ENCODE peak calls at places on chromosomes 16 and 17, in seven cellular contexts. One of them, this sample, is unnamed.

GRCh38 chr17:78349831-78350631 is 9.8 kb downstream of the SOCS3 start:
- DNase-seq in transverse colon: no peak
- DNase-seq in hepatocyte: no peak
- DNase-seq in tibial nerve: no peak
- DNase-seq in tibial artery: no peak
- DNase-seq in astrocyte of the cerebellum: no peak
- DNase-seq in left ventricle myocardium inferior: no peak
- DNase-seq in this sample: no peak

GRCh38 chr17:49508061-49508865 is 13.2 kb downstream of the NGFR start:
- DNase-seq in transverse colon: no peak
- DNase-seq in hepatocyte: peak
- DNase-seq in tibial nerve: no peak
- DNase-seq in tibial artery: no peak
- DNase-seq in astrocyte of the cerebellum: no peak
- DNase-seq in left ventricle myocardium inferior: no peak
- DNase-seq in this sample: no peak

GRCh38 chr16:88622866-88623265 is 15.5 kb upstream of the IL17C start:
- DNase-seq in transverse colon: no peak
- DNase-seq in hepatocyte: no peak
- DNase-seq in tibial nerve: no peak
- DNase-seq in tibial artery: no peak
- DNase-seq in astrocyte of the cerebellum: no peak
- DNase-seq in left ventricle myocardium inferior: no peak
- DNase-seq in this sample: no peak

GRCh38 chr16:57144027-57144426 is 41.8 kb downstream of the PSME3IP1 start:
- DNase-seq in transverse colon: no peak
- DNase-seq in hepatocyte: no peak
- DNase-seq in tibial nerve: no peak
- DNase-seq in tibial artery: no peak
- DNase-seq in astrocyte of the cerebellum: no peak
- DNase-seq in left ventricle myocardium inferior: no peak
- DNase-seq in this sample: no peak

GRCh38 chr17:80498242-80498919 is 22.0 kb upstream of the NPTX1 start:
- DNase-seq in transverse colon: peak
- DNase-seq in hepatocyte: no peak
- DNase-seq in tibial nerve: no peak
- DNase-seq in tibial artery: peak
- DNase-seq in astrocyte of the cerebellum: peak
- DNase-seq in left ventricle myocardium inferior: no peak
- DNase-seq in this sample: peak

GRCh38 chr17:77496831-77497577 is 356.2 kb downstream of the SEC14L1 start:
- DNase-seq in transverse colon: no peak
- DNase-seq in hepatocyte: peak
- DNase-seq in tibial nerve: peak
- DNase-seq in tibial artery: peak
- DNase-seq in astrocyte of the cerebellum: no peak
- DNase-seq in left ventricle myocardium inferior: peak
- DNase-seq in this sample: no peak

GRCh38 chr17:82875418-82875856 is 35.6 kb upstream of the ZNF750 start:
- DNase-seq in transverse colon: no peak
- DNase-seq in hepatocyte: peak
- DNase-seq in tibial nerve: no peak
- DNase-seq in tibial artery: no peak
- DNase-seq in astrocyte of the cerebellum: no peak
- DNase-seq in left ventricle myocardium inferior: no peak
- DNase-seq in this sample: no peak

GRCh38 chr17:78450696-78451344 is 72.4 kb downstream of the PGS1 start:
- DNase-seq in transverse colon: no peak
- DNase-seq in hepatocyte: no peak
- DNase-seq in tibial nerve: no peak
- DNase-seq in tibial artery: no peak
- DNase-seq in astrocyte of the cerebellum: no peak
- DNase-seq in left ventricle myocardium inferior: no peak
- DNase-seq in this sample: no peak

GRCh38 chr16:12497558-12497957 is 306.1 kb downstream of the CPPED1 start:
- DNase-seq in transverse colon: no peak
- DNase-seq in hepatocyte: no peak
- DNase-seq in tibial nerve: no peak
- DNase-seq in tibial artery: no peak
- DNase-seq in astrocyte of the cerebellum: no peak
- DNase-seq in left ventricle myocardium inferior: no peak
- DNase-seq in this sample: no peak

GRCh38 chr17:77528516-77529327 is 388.0 kb downstream of the SEC14L1 start:
- DNase-seq in transverse colon: no peak
- DNase-seq in hepatocyte: peak
- DNase-seq in tibial nerve: no peak
- DNase-seq in tibial artery: no peak
- DNase-seq in astrocyte of the cerebellum: no peak
- DNase-seq in left ventricle myocardium inferior: peak
- DNase-seq in this sample: no peak

GRCh38 chr17:45824475-45824874 is 20.2 kb upstream of the SPPL2C start:
- DNase-seq in transverse colon: no peak
- DNase-seq in hepatocyte: no peak
- DNase-seq in tibial nerve: no peak
- DNase-seq in tibial artery: no peak
- DNase-seq in astrocyte of the cerebellum: no peak
- DNase-seq in left ventricle myocardium inferior: no peak
- DNase-seq in this sample: no peak
- TF ChIP-seq CTCF in transverse colon: no peak
- TF ChIP-seq CTCF in hepatocyte: no peak
- TF ChIP-seq CTCF in tibial nerve: no peak
- TF ChIP-seq CTCF in tibial artery: no peak
- TF ChIP-seq CTCF in astrocyte of the cerebellum: no peak
- TF ChIP-seq CTCF in left ventricle myocardium inferior: no peak
- TF ChIP-seq CTCF in this sample: no peak

DNA sequence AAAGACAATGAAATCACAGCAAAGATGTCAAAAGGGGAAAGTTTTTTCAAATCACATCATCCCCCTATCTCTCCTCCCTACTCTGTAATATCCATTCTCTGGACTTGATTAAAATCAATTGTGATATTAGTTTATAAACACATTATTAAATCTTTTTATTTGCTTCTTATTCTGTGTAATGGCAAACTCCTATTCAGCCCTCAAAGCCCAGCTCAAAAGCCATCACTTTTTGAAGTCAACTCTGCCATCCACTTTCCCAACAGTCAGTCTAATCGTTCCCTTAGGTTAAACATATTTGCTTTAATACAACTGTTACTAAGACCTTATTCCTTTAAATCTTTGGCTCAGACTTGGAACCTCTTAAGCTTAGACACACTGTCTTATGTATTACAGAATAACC is 244.5 kb upstream of the CDH11 start:
- DNase-seq in transverse colon: no peak
- DNase-seq in hepatocyte: no peak
- DNase-seq in tibial nerve: no peak
- DNase-seq in tibial artery: no peak
- DNase-seq in astrocyte of the cerebellum: no peak
- DNase-seq in left ventricle myocardium inferior: no peak
- DNase-seq in this sample: no peak
- H3K4me3 ChIP-seq in transverse colon: no peak
- H3K4me3 ChIP-seq in hepatocyte: no peak
- H3K4me3 ChIP-seq in tibial nerve: no peak
- H3K4me3 ChIP-seq in tibial artery: no peak
- H3K4me3 ChIP-seq in astrocyte of the cerebellum: no peak
- H3K4me3 ChIP-seq in left ventricle myocardium inferior: no peak
- H3K4me3 ChIP-seq in this sample: no peak

GRCh38 chr17:12727881-12728280 is 61.4 kb upstream of the ARHGAP44 start:
- DNase-seq in transverse colon: no peak
- DNase-seq in hepatocyte: no peak
- DNase-seq in tibial nerve: no peak
- DNase-seq in tibial artery: no peak
- DNase-seq in astrocyte of the cerebellum: no peak
- DNase-seq in left ventricle myocardium inferior: no peak
- DNase-seq in this sample: peak
- TF ChIP-seq CTCF in transverse colon: no peak
- TF ChIP-seq CTCF in hepatocyte: no peak
- TF ChIP-seq CTCF in tibial nerve: no peak
- TF ChIP-seq CTCF in tibial artery: no peak
- TF ChIP-seq CTCF in astrocyte of the cerebellum: no peak
- TF ChIP-seq CTCF in left ventricle myocardium inferior: no peak
- TF ChIP-seq CTCF in this sample: no peak

GRCh38 chr16:14487579-14487978 is 142.5 kb downstream of the PARN start:
- DNase-seq in transverse colon: peak
- DNase-seq in hepatocyte: no peak
- DNase-seq in tibial nerve: no peak
- DNase-seq in tibial artery: no peak
- DNase-seq in astrocyte of the cerebellum: no peak
- DNase-seq in left ventricle myocardium inferior: no peak
- DNase-seq in this sample: no peak
- H3K4me3 ChIP-seq in transverse colon: no peak
- H3K4me3 ChIP-seq in hepatocyte: no peak
- H3K4me3 ChIP-seq in tibial nerve: no peak
- H3K4me3 ChIP-seq in tibial artery: no peak
- H3K4me3 ChIP-seq in astrocyte of the cerebellum: peak
- H3K4me3 ChIP-seq in left ventricle myocardium inferior: peak
- H3K4me3 ChIP-seq in this sample: peak

GRCh38 chr17:32482568-32483320 is 4.0 kb upstream of the CDK5R1 start:
- DNase-seq in transverse colon: no peak
- DNase-seq in hepatocyte: no peak
- DNase-seq in tibial nerve: no peak
- DNase-seq in tibial artery: no peak
- DNase-seq in astrocyte of the cerebellum: no peak
- DNase-seq in left ventricle myocardium inferior: no peak
- DNase-seq in this sample: no peak
- TF ChIP-seq CTCF in transverse colon: no peak
- TF ChIP-seq CTCF in hepatocyte: no peak
- TF ChIP-seq CTCF in tibial nerve: no peak
- TF ChIP-seq CTCF in tibial artery: no peak
- TF ChIP-seq CTCF in astrocyte of the cerebellum: no peak
- TF ChIP-seq CTCF in left ventricle myocardium inferior: no peak
- TF ChIP-seq CTCF in this sample: no peak

GRCh38 chr16:14354561-14355351 is 275.3 kb downstream of the PARN start:
- DNase-seq in transverse colon: no peak
- DNase-seq in hepatocyte: no peak
- DNase-seq in tibial nerve: no peak
- DNase-seq in tibial artery: no peak
- DNase-seq in astrocyte of the cerebellum: no peak
- DNase-seq in left ventricle myocardium inferior: no peak
- DNase-seq in this sample: peak
- H3K4me3 ChIP-seq in transverse colon: no peak
- H3K4me3 ChIP-seq in hepatocyte: no peak
- H3K4me3 ChIP-seq in tibial nerve: no peak
- H3K4me3 ChIP-seq in tibial artery: no peak
- H3K4me3 ChIP-seq in astrocyte of the cerebellum: no peak
- H3K4me3 ChIP-seq in left ventricle myocardium inferior: no peak
- H3K4me3 ChIP-seq in this sample: peak

GRCh38 chr17:56629450-56630187 is 36.1 kb downstream of the NOG start:
- DNase-seq in transverse colon: no peak
- DNase-seq in hepatocyte: peak
- DNase-seq in tibial nerve: no peak
- DNase-seq in tibial artery: no peak
- DNase-seq in astrocyte of the cerebellum: no peak
- DNase-seq in left ventricle myocardium inferior: no peak
- DNase-seq in this sample: peak
- TF ChIP-seq CTCF in transverse colon: no peak
- TF ChIP-seq CTCF in hepatocyte: peak
- TF ChIP-seq CTCF in tibial nerve: no peak
- TF ChIP-seq CTCF in tibial artery: no peak
- TF ChIP-seq CTCF in astrocyte of the cerebellum: peak
- TF ChIP-seq CTCF in left ventricle myocardium inferior: peak
- TF ChIP-seq CTCF in this sample: peak

GRCh38 chr16:81694494-81695285 is 84.4 kb upstream of the PLCG2 start:
- DNase-seq in transverse colon: no peak
- DNase-seq in hepatocyte: no peak
- DNase-seq in tibial nerve: no peak
- DNase-seq in tibial artery: no peak
- DNase-seq in astrocyte of the cerebellum: no peak
- DNase-seq in left ventricle myocardium inferior: no peak
- DNase-seq in this sample: peak

GRCh38 chr16:81696959-81697293 is 82.2 kb upstream of the PLCG2 start:
- DNase-seq in transverse colon: no peak
- DNase-seq in hepatocyte: no peak
- DNase-seq in tibial nerve: no peak
- DNase-seq in tibial artery: no peak
- DNase-seq in astrocyte of the cerebellum: no peak
- DNase-seq in left ventricle myocardium inferior: no peak
- DNase-seq in this sample: no peak

GRCh38 chr16:81693467-81694303 is 85.4 kb upstream of the PLCG2 start:
- DNase-seq in transverse colon: peak
- DNase-seq in hepatocyte: no peak
- DNase-seq in tibial nerve: no peak
- DNase-seq in tibial artery: no peak
- DNase-seq in astrocyte of the cerebellum: no peak
- DNase-seq in left ventricle myocardium inferior: no peak
- DNase-seq in this sample: peak

GRCh38 chr16:81696136-81696958 is 82.7 kb upstream of the PLCG2 start:
- DNase-seq in transverse colon: no peak
- DNase-seq in hepatocyte: no peak
- DNase-seq in tibial nerve: no peak
- DNase-seq in tibial artery: no peak
- DNase-seq in astrocyte of the cerebellum: no peak
- DNase-seq in left ventricle myocardium inferior: no peak
- DNase-seq in this sample: no peak

GRCh38 chr16:81695431-81695890 is 83.6 kb upstream of the PLCG2 start:
- DNase-seq in transverse colon: no peak
- DNase-seq in hepatocyte: no peak
- DNase-seq in tibial nerve: no peak
- DNase-seq in tibial artery: no peak
- DNase-seq in astrocyte of the cerebellum: no peak
- DNase-seq in left ventricle myocardium inferior: no peak
- DNase-seq in this sample: peak
- H3K4me3 ChIP-seq in transverse colon: no peak
- H3K4me3 ChIP-seq in hepatocyte: no peak
- H3K4me3 ChIP-seq in tibial nerve: no peak
- H3K4me3 ChIP-seq in tibial artery: no peak
- H3K4me3 ChIP-seq in astrocyte of the cerebellum: no peak
- H3K4me3 ChIP-seq in left ventricle myocardium inferior: no peak
- H3K4me3 ChIP-seq in this sample: no peak

GRCh38 chr16:9793623-9794022 is 388.6 kb downstream of the GRIN2A start:
- DNase-seq in transverse colon: no peak
- DNase-seq in hepatocyte: no peak
- DNase-seq in tibial nerve: no peak
- DNase-seq in tibial artery: no peak
- DNase-seq in astrocyte of the cerebellum: no peak
- DNase-seq in left ventricle myocardium inferior: no peak
- DNase-seq in this sample: no peak

GRCh38 chr16:9798952-9799590 is 383.2 kb downstream of the GRIN2A start:
- DNase-seq in transverse colon: no peak
- DNase-seq in hepatocyte: no peak
- DNase-seq in tibial nerve: no peak
- DNase-seq in tibial artery: no peak
- DNase-seq in astrocyte of the cerebellum: no peak
- DNase-seq in left ventricle myocardium inferior: no peak
- DNase-seq in this sample: no peak

GRCh38 chr16:9800180-9800738 is 382.0 kb downstream of the GRIN2A start:
- DNase-seq in transverse colon: no peak
- DNase-seq in hepatocyte: no peak
- DNase-seq in tibial nerve: no peak
- DNase-seq in tibial artery: no peak
- DNase-seq in astrocyte of the cerebellum: no peak
- DNase-seq in left ventricle myocardium inferior: no peak
- DNase-seq in this sample: no peak

GRCh38 chr16:9798474-9798873 is 383.8 kb downstream of the GRIN2A start:
- DNase-seq in transverse colon: no peak
- DNase-seq in hepatocyte: no peak
- DNase-seq in tibial nerve: no peak
- DNase-seq in tibial artery: no peak
- DNase-seq in astrocyte of the cerebellum: no peak
- DNase-seq in left ventricle myocardium inferior: no peak
- DNase-seq in this sample: no peak

DNA sequence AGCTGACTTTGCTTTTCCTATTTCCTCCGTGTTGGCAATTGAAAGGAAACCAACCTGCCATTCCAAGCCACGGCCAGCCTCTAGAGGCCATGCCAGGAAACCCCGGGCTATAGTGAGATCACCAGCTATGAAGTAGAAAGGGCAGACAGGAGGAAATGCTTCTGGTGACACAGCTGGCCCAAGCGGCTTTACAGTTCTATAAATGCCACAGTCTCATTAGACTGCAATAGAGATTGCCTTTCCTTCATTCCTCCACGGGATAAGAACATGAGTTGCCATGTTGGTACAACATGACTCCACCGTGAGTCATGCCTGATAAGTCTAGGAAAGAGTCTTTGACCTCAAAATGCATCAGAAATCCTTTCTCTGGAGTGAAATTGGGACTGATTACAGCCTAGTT is 384.9 kb downstream of the GRIN2A start:
- DNase-seq in transverse colon: no peak
- DNase-seq in hepatocyte: peak
- DNase-seq in tibial nerve: no peak
- DNase-seq in tibial artery: no peak
- DNase-seq in astrocyte of the cerebellum: peak
- DNase-seq in left ventricle myocardium inferior: peak
- DNase-seq in this sample: peak
- TF ChIP-seq CTCF in transverse colon: no peak
- TF ChIP-seq CTCF in hepatocyte: no peak
- TF ChIP-seq CTCF in tibial nerve: no peak
- TF ChIP-seq CTCF in tibial artery: no peak
- TF ChIP-seq CTCF in astrocyte of the cerebellum: no peak
- TF ChIP-seq CTCF in left ventricle myocardium inferior: no peak
- TF ChIP-seq CTCF in this sample: no peak